ENCODE peak calls at places on chromosomes 2 and 18, in ten cellular contexts. I is T-helper 2 cell, W is globus pallidus, Y is amniotic stem cell, X is germinal center, O is adrenal gland, A is Kasumi-1, V is sigmoid colon, G is kidney glomerular epithelial cell, S is amygdala. Z is an unnamed sample.

GRCh38 chr2:234957533-234958135 is 5.8 kb downstream of the SH3BP4 start:
- DNase-seq in W (no peak), A (no peak), S (no peak), V (no peak), O (no peak), Y (peak), I (no peak), X (no peak), G (no peak), Z (no peak)

GRCh38 chr18:78659748-78660147 is 319.9 kb upstream of the SALL3 start:
- DNase-seq in S (no peak), O (no peak), W (no peak), Y (no peak), A (no peak), V (no peak), I (no peak), X (no peak), G (no peak), Z (no peak)

GRCh38 chr2:98806266-98806697 is 75.3 kb upstream of the MGAT4A start:
- DNase-seq in Y (no peak), W (peak), I (no peak), V (peak), S (no peak), X (no peak), O (peak), G (peak), A (no peak), Z (no peak)

GRCh38 chr2:28544069-28544346 is 48.1 kb downstream of the PLB1 start:
- DNase-seq in Y (no peak), S (no peak), X (no peak), O (no peak), A (no peak), G (no peak), W (no peak), V (peak), I (no peak), Z (no peak)

GRCh38 chr2:238489431-238489830 is 62.7 kb downstream of the ASB1 start:
- DNase-seq in S (no peak), A (no peak), O (no peak), W (no peak), I (no peak), X (no peak), G (no peak), V (no peak), Y (no peak), Z (no peak)

GRCh38 chr2:171319164-171319810 is 114.5 kb downstream of the METTL8 start:
- DNase-seq in V (no peak), O (no peak), X (no peak), W (peak), I (peak), Y (no peak), G (no peak), S (no peak), A (no peak), Z (no peak)

GRCh38 chr2:62724886-62725711 is 19.6 kb downstream of the EHBP1 start:
- DNase-seq in G (no peak), I (peak), V (peak), W (peak), X (peak), O (no peak), A (no peak), S (peak), Y (no peak), Z (peak)

GRCh38 chr2:8453904-8454302 is 228.0 kb upstream of the ID2 start:
- DNase-seq in A (no peak), V (peak), O (no peak), X (no peak), I (no peak), G (no peak), Y (no peak), W (no peak), S (no peak), Z (no peak)

GRCh38 chr2:131127076-131127475 is 21.9 kb downstream of the PLEKHB2 start:
- DNase-seq in V (no peak), I (no peak), Y (no peak), S (no peak), A (no peak), O (peak), X (no peak), G (no peak), W (peak), Z (no peak)

Z was measured in frontal cortex.